ENCODE peak calls at places on chromosomes 1 and 21, in eight cellular contexts. T, V, G, P, U, E, C and Y are unnamed samples.

GRCh38 chr1:53557369-53557768 is 98.2 kb downstream of the DMRTB1 start:
- DNase-seq in T (no peak), V (no peak), G (no peak), P (no peak), U (no peak), E (peak; percentile 10), C (no peak), Y (no peak)

GRCh38 chr1:178137238-178137637 is 43.3 kb downstream of the RASAL2 start:
- DNase-seq in T (no peak), V (no peak), G (no peak), P (no peak), U (no peak), E (no peak), C (no peak), Y (no peak)

GRCh38 chr1:204192046-204192445 is 4.2 kb downstream of the KISS1 start:
- DNase-seq in T (no peak), V (no peak), G (no peak), P (no peak), U (no peak), E (no peak), C (no peak), Y (no peak)

GRCh38 chr21:46115441-46116188 is 17.7 kb downstream of the COL6A2 start:
- DNase-seq in T (no peak), V (peak; percentile 3), G (no peak), P (no peak), U (no peak), E (no peak), C (no peak), Y (peak; percentile 2)

GRCh38 chr1:54290443-54291184 is 90.6 kb downstream of the MRPL37 start:
- DNase-seq in T (peak; percentile 15), V (no peak), G (no peak), P (no peak), U (peak; percentile 59), E (no peak), C (no peak), Y (no peak)

GRCh38 chr1:175130649-175131045 is 61.9 kb downstream of the KIAA0040 start:
- DNase-seq in T (no peak), V (no peak), G (no peak), P (no peak), U (no peak), E (no peak), C (no peak), Y (no peak)

GRCh38 chr1:15347182-15347581 is 62.5 kb upstream of the EFHD2 start:
- DNase-seq in T (no peak), V (no peak), G (no peak), P (no peak), U (no peak), E (no peak), C (no peak), Y (no peak)

GRCh38 chr1:201126832-201127754 is at the start of gene ASCL5:
- DNase-seq in T (peak; percentile 53), V (no peak), G (no peak), P (peak; percentile 74), U (peak; percentile 59), E (no peak), C (no peak), Y (no peak)

GRCh38 chr1:116763787-116764465 is 9.7 kb downstream of the CD2 start:
- DNase-seq in T (peak; percentile 8), V (peak; percentile 47), G (peak; percentile 46), P (peak; percentile 30), U (no peak), E (peak; percentile 41), C (no peak), Y (peak; percentile 37)

DNA sequence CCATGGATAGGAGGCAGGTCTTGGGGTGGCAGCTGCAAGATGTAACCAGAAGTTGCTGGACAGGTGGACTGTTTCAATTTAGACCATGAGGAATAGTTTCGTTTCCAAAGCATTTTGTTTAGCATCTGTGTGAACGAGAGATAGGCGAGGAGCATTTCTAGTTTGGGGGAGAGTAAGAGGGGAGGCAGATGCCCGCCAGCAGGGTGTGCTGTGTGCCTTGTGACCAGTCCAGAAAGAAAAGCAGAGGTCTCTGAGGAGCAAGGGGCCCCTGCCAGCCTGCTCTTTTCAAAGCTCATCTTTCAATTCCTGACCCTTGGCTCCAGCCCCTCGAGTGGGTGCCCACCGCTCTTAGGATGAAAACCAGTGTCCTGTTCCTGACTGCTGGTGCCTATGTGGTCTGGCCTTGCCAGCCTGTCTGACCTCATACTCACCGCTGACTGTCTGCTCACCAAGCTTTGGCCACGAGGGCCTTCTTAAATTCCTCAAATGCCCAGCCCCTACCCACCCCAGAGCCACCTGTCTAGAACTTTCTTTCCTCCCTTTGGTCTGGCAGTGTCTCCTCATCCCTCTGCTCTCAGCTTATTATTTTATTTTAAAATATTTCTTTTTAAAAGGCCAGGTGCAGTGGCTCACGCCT is 8.5 kb downstream of the SERINC2 start:
- DNase-seq in T (peak; percentile 36), V (peak; percentile 32), G (peak; percentile 62), P (no peak), U (peak; percentile 32), E (peak; percentile 56), C (no peak), Y (peak; percentile 50)
- TF ChIP-seq CTCF in T (peak; percentile 48), V (peak; percentile 56), G (peak; percentile 60), P (peak; percentile 11), U (peak; percentile 52), E (peak; percentile 39), C (peak; percentile 58), Y (peak; percentile 34)

GRCh38 chr1:48532976-48533375 is 61.0 kb upstream of the SPATA6 start:
- DNase-seq in T (no peak), V (no peak), G (no peak), P (no peak), U (no peak), E (no peak), C (no peak), Y (no peak)

GRCh38 chr1:48536477-48536876 is 64.5 kb upstream of the SPATA6 start:
- DNase-seq in T (no peak), V (no peak), G (no peak), P (no peak), U (no peak), E (no peak), C (no peak), Y (no peak)

GRCh38 chr1:48524892-48525467 is 53.0 kb upstream of the SPATA6 start:
- DNase-seq in T (no peak), V (no peak), G (no peak), P (no peak), U (peak; percentile 27), E (no peak), C (no peak), Y (no peak)

GRCh38 chr1:48526045-48526714 is 54.2 kb upstream of the SPATA6 start:
- DNase-seq in T (no peak), V (peak; percentile 45), G (no peak), P (no peak), U (peak; percentile 35), E (peak; percentile 50), C (no peak), Y (no peak)

DNA sequence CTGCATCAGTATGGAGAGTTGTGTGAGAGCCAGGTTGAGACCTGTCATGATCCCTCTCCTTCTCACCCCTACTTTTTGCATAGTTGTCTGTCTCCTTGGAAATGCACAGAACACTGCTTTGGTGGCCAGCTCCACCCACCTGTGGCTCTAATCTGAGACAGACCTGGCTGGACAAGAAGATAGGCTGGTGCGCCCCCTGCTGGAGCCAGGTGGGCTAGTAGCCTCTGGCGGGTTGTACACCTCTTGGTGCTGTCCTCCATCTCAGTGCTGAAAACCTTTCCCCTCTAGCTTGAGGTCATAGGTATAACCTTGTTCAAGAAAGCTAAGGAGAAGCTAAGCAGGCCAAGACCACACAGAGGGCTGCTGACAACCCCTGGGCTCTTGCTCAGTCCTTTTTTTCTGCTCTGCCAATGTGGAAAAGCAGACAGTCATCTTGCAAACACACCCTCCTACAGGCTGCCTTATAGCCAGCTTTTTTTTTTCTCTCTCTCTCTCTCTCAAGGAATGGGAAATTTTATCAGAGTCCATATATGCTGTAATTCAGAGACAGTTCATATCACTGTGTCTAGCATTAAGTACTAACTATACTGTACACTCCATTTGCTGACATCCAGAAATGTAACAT is 58.8 kb upstream of the SPATA6 start:
- DNase-seq in T (peak; percentile 47), V (peak; percentile 83), G (peak; percentile 93), P (peak; percentile 56), U (peak; percentile 29), E (peak; percentile 96), C (no peak), Y (peak; percentile 92)
- TF ChIP-seq CTCF in T (peak; percentile 36), V (peak; percentile 82), G (peak; percentile 92), P (peak; percentile 59), U (peak; percentile 53), E (peak; percentile 93), C (peak; percentile 47), Y (peak; percentile 88)

DNA sequence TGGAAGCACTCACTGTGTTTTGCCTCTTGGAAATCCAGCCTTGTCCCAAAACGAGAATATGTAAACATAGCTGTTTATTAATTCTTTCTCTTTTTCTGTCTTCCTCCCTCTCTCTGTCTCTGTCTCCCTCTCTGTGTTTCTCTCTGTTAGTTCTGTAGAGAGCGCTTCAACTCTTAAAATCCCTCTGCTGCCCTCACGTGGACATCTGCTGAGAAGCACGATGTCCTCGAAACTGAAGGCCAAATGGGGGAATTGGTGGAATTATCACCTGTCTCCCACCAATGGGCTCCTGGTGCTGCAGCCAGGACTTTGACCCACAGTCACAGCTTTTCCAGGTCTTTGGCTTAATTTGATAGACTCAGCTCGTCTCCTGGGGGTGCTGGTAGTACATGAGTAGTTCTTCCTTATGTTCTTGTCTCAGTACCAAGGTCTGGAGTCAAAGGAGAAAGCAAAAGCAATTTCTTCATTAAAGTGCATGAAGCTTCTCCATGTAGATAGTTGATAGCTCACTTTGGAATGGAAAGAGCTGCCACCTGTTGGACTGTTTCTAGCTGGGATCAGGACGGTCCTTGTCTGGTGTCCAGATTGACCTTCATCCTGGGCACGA is 5.5 kb upstream of the GBP6 start:
- DNase-seq in T (peak; percentile 57), V (peak; percentile 63), G (peak; percentile 87), P (peak; percentile 63), U (peak; percentile 65), E (peak; percentile 80), C (peak; percentile 31), Y (peak; percentile 78)
- TF ChIP-seq CTCF in T (peak; percentile 58), V (peak; percentile 68), G (peak; percentile 85), P (peak; percentile 81), U (peak; percentile 78), E (peak; percentile 61), C (peak; percentile 76), Y (peak; percentile 49)

GRCh38 chr1:38840281-38840680 is 19.3 kb downstream of the RRAGC start:
- DNase-seq in T (no peak), V (no peak), G (no peak), P (no peak), U (no peak), E (no peak), C (no peak), Y (no peak)

GRCh38 chr1:38848069-38848468 is 11.5 kb downstream of the RRAGC start:
- DNase-seq in T (no peak), V (no peak), G (no peak), P (no peak), U (no peak), E (no peak), C (no peak), Y (no peak)

GRCh38 chr1:38846210-38846609 is 13.4 kb downstream of the RRAGC start:
- DNase-seq in T (no peak), V (no peak), G (no peak), P (no peak), U (no peak), E (no peak), C (no peak), Y (no peak)
- TF ChIP-seq CTCF in T (no peak), V (no peak), G (no peak), P (no peak), U (no peak), E (no peak), C (no peak), Y (no peak)

GRCh38 chr1:162397039-162397448 is 14.9 kb downstream of the SH2D1B start:
- DNase-seq in T (peak; percentile 15), V (no peak), G (no peak), P (peak; percentile 21), U (no peak), E (no peak), C (no peak), Y (no peak)
- TF ChIP-seq CTCF in T (peak; percentile 12), V (peak; percentile 9), G (peak; percentile 15), P (no peak), U (no peak), E (no peak), C (no peak), Y (no peak)